ENCODE peak calls at places on chromosomes 7 and 10, in six cellular contexts. One of them, this sample, is unnamed.

GRCh38 chr7:93245525-93246432 is 13.6 kb downstream of the VPS50 start:
- DNase-seq in tibial artery: no peak
- DNase-seq in stimulated activated CD8-positive, alpha-beta memory T cell treated with anti-CD3 and anti-CD28 coated beads, Interleukin-7, amount 100 ng/mL, for 1 hour: no peak
- DNase-seq in AG08396: peak
- DNase-seq in DMS79: no peak
- DNase-seq in D341Med: peak
- DNase-seq in this sample: no peak

GRCh38 chr7:119969763-119970162 is 303.2 kb upstream of the KCND2 start:
- DNase-seq in tibial artery: no peak
- DNase-seq in stimulated activated CD8-positive, alpha-beta memory T cell treated with anti-CD3 and anti-CD28 coated beads, Interleukin-7, amount 100 ng/mL, for 1 hour: no peak
- DNase-seq in AG08396: no peak
- DNase-seq in DMS79: no peak
- DNase-seq in D341Med: no peak
- DNase-seq in this sample: no peak

GRCh38 chr10:79333513-79333912 is 13.8 kb upstream of the PPIF start:
- DNase-seq in tibial artery: no peak
- DNase-seq in stimulated activated CD8-positive, alpha-beta memory T cell treated with anti-CD3 and anti-CD28 coated beads, Interleukin-7, amount 100 ng/mL, for 1 hour: no peak
- DNase-seq in AG08396: no peak
- DNase-seq in DMS79: no peak
- DNase-seq in D341Med: no peak
- DNase-seq in this sample: no peak

GRCh38 chr7:128020161-128020560 is 11.1 kb downstream of the LRRC4 start:
- DNase-seq in tibial artery: no peak
- DNase-seq in stimulated activated CD8-positive, alpha-beta memory T cell treated with anti-CD3 and anti-CD28 coated beads, Interleukin-7, amount 100 ng/mL, for 1 hour: no peak
- DNase-seq in AG08396: no peak
- DNase-seq in DMS79: no peak
- DNase-seq in D341Med: no peak
- DNase-seq in this sample: no peak

GRCh38 chr7:69476416-69476815 is 121.9 kb upstream of the AUTS2 start:
- DNase-seq in tibial artery: no peak
- DNase-seq in stimulated activated CD8-positive, alpha-beta memory T cell treated with anti-CD3 and anti-CD28 coated beads, Interleukin-7, amount 100 ng/mL, for 1 hour: no peak
- DNase-seq in AG08396: no peak
- DNase-seq in DMS79: no peak
- DNase-seq in D341Med: no peak
- DNase-seq in this sample: no peak

GRCh38 chr7:13774976-13775375 is 214.5 kb downstream of the ETV1 start:
- DNase-seq in tibial artery: no peak
- DNase-seq in stimulated activated CD8-positive, alpha-beta memory T cell treated with anti-CD3 and anti-CD28 coated beads, Interleukin-7, amount 100 ng/mL, for 1 hour: no peak
- DNase-seq in AG08396: no peak
- DNase-seq in DMS79: no peak
- DNase-seq in D341Med: no peak
- DNase-seq in this sample: no peak

GRCh38 chr7:101094376-101094775 is 9.1 kb downstream of the TRIM56 start:
- DNase-seq in tibial artery: no peak
- DNase-seq in stimulated activated CD8-positive, alpha-beta memory T cell treated with anti-CD3 and anti-CD28 coated beads, Interleukin-7, amount 100 ng/mL, for 1 hour: no peak
- DNase-seq in AG08396: peak
- DNase-seq in DMS79: no peak
- DNase-seq in D341Med: peak
- DNase-seq in this sample: no peak

GRCh38 chr10:78264361-78264760 is 230.7 kb downstream of the RPS24 start:
- DNase-seq in tibial artery: no peak
- DNase-seq in stimulated activated CD8-positive, alpha-beta memory T cell treated with anti-CD3 and anti-CD28 coated beads, Interleukin-7, amount 100 ng/mL, for 1 hour: no peak
- DNase-seq in AG08396: no peak
- DNase-seq in DMS79: no peak
- DNase-seq in D341Med: no peak
- DNase-seq in this sample: no peak

GRCh38 chr7:16343612-16344011 is 77.7 kb downstream of the CRPPA start:
- DNase-seq in tibial artery: no peak
- DNase-seq in stimulated activated CD8-positive, alpha-beta memory T cell treated with anti-CD3 and anti-CD28 coated beads, Interleukin-7, amount 100 ng/mL, for 1 hour: no peak
- DNase-seq in AG08396: no peak
- DNase-seq in DMS79: no peak
- DNase-seq in D341Med: no peak
- DNase-seq in this sample: no peak

GRCh38 chr10:113267616-113268015 is 285.2 kb upstream of the HABP2 start:
- DNase-seq in tibial artery: no peak
- DNase-seq in stimulated activated CD8-positive, alpha-beta memory T cell treated with anti-CD3 and anti-CD28 coated beads, Interleukin-7, amount 100 ng/mL, for 1 hour: no peak
- DNase-seq in AG08396: no peak
- DNase-seq in DMS79: no peak
- DNase-seq in D341Med: no peak
- DNase-seq in this sample: no peak

GRCh38 chr10:101495324-101495925 is 92.6 kb downstream of the POLL start:
- DNase-seq in tibial artery: no peak
- DNase-seq in stimulated activated CD8-positive, alpha-beta memory T cell treated with anti-CD3 and anti-CD28 coated beads, Interleukin-7, amount 100 ng/mL, for 1 hour: no peak
- DNase-seq in AG08396: no peak
- DNase-seq in DMS79: no peak
- DNase-seq in D341Med: peak
- DNase-seq in this sample: no peak

GRCh38 chr7:19561121-19561805 is 147.6 kb downstream of the POLR1F start:
- DNase-seq in tibial artery: no peak
- DNase-seq in stimulated activated CD8-positive, alpha-beta memory T cell treated with anti-CD3 and anti-CD28 coated beads, Interleukin-7, amount 100 ng/mL, for 1 hour: no peak
- DNase-seq in AG08396: no peak
- DNase-seq in DMS79: no peak
- DNase-seq in D341Med: no peak
- DNase-seq in this sample: no peak

GRCh38 chr7:48904975-48905374 is 19.4 kb upstream of the CDC14C start:
- DNase-seq in tibial artery: no peak
- DNase-seq in stimulated activated CD8-positive, alpha-beta memory T cell treated with anti-CD3 and anti-CD28 coated beads, Interleukin-7, amount 100 ng/mL, for 1 hour: no peak
- DNase-seq in AG08396: no peak
- DNase-seq in DMS79: no peak
- DNase-seq in D341Med: no peak
- DNase-seq in this sample: no peak

GRCh38 chr10:7647062-7647664 is 19.6 kb downstream of the ITIH5 start:
- DNase-seq in tibial artery: no peak
- DNase-seq in stimulated activated CD8-positive, alpha-beta memory T cell treated with anti-CD3 and anti-CD28 coated beads, Interleukin-7, amount 100 ng/mL, for 1 hour: no peak
- DNase-seq in AG08396: no peak
- DNase-seq in DMS79: no peak
- DNase-seq in D341Med: no peak
- DNase-seq in this sample: no peak

GRCh38 chr10:43305881-43306280 is 39.0 kb upstream of the RASGEF1A start:
- DNase-seq in tibial artery: peak
- DNase-seq in stimulated activated CD8-positive, alpha-beta memory T cell treated with anti-CD3 and anti-CD28 coated beads, Interleukin-7, amount 100 ng/mL, for 1 hour: no peak
- DNase-seq in AG08396: no peak
- DNase-seq in DMS79: no peak
- DNase-seq in D341Med: no peak
- DNase-seq in this sample: no peak

GRCh38 chr7:35723011-35723410 is 28.1 kb upstream of the HERPUD2 start:
- DNase-seq in tibial artery: no peak
- DNase-seq in stimulated activated CD8-positive, alpha-beta memory T cell treated with anti-CD3 and anti-CD28 coated beads, Interleukin-7, amount 100 ng/mL, for 1 hour: no peak
- DNase-seq in AG08396: no peak
- DNase-seq in DMS79: no peak
- DNase-seq in D341Med: no peak
- DNase-seq in this sample: no peak

GRCh38 chr10:87038286-87038717 is 18.2 kb downstream of the FAM25A start:
- DNase-seq in tibial artery: no peak
- DNase-seq in stimulated activated CD8-positive, alpha-beta memory T cell treated with anti-CD3 and anti-CD28 coated beads, Interleukin-7, amount 100 ng/mL, for 1 hour: no peak
- DNase-seq in AG08396: no peak
- DNase-seq in DMS79: no peak
- DNase-seq in D341Med: no peak
- DNase-seq in this sample: no peak